ENCODE peak calls at places on chromosomes 11 and 22, in eight cellular contexts. G is kidney epithelial cell, I is ovary, R is foreskin fibroblast, D is choroid plexus epithelial cell, M is Caco-2, Z is psoas muscle, B is HFF-Myc. L is an unnamed sample.

GRCh38 chr22:19723990-19724827 is 870 bp downstream of the GP1BB start:
- DNase-seq in D (peak; percentile 42), M (no peak), Z (no peak), B (no peak), G (no peak), R (no peak), I (no peak), L (peak; percentile 16)

GRCh38 chr11:62708423-62709261 is 1.2 kb downstream of the GNG3 start:
- DNase-seq in D (no peak), R (peak; percentile 35), Z (no peak), B (no peak), M (no peak), G (no peak), I (peak; percentile 61), L (peak; percentile 48)

GRCh38 chr11:43399983-43400630 is 41.4 kb downstream of the TTC17 start:
- DNase-seq in D (peak; percentile 60), M (no peak), G (no peak), R (no peak), I (no peak), Z (no peak), B (no peak), L (peak; percentile 22)

GRCh38 chr22:41831383-41831782 is 1.5 kb upstream of the SREBF2 start:
- DNase-seq in G (no peak), M (no peak), I (no peak), B (no peak), R (peak; percentile 54), Z (peak; percentile 31), D (no peak), L (no peak)

GRCh38 chr22:43349636-43350035 is 6.5 kb upstream of the SCUBE1 start:
- DNase-seq in R (no peak), M (no peak), Z (no peak), G (no peak), I (no peak), B (no peak), D (no peak), L (no peak)

GRCh38 chr22:22429374-22430108 is 79.0 kb downstream of the ZNF280B start:
- DNase-seq in G (no peak), I (no peak), Z (no peak), R (no peak), M (no peak), D (peak; percentile 23), B (no peak), L (no peak)

GRCh38 chr11:60641940-60642339 is 57.5 kb upstream of the MS4A8 start:
- DNase-seq in R (no peak), M (no peak), B (no peak), D (no peak), Z (no peak), G (no peak), I (no peak), L (no peak)

GRCh38 chr11:118917488-118918127 is 8.1 kb downstream of the BCL9L start:
- DNase-seq in D (peak; percentile 93), B (no peak), I (peak; percentile 70), R (peak; percentile 96), G (no peak), Z (peak; percentile 82), M (peak; percentile 94), L (peak; percentile 93)

GRCh38 chr22:30305906-30306628 is 16.8 kb upstream of the CASTOR1 start:
- DNase-seq in I (no peak), D (no peak), G (no peak), Z (no peak), R (no peak), B (no peak), M (no peak), L (peak; percentile 54)

GRCh38 chr22:31867386-31868153 is 76.8 kb upstream of the YWHAH start:
- DNase-seq in B (no peak), Z (no peak), D (no peak), R (peak; percentile 53), M (no peak), I (no peak), G (no peak), L (peak; percentile 17)

GRCh38 chr22:31872209-31872608 is 72.1 kb upstream of the YWHAH start:
- DNase-seq in B (no peak), D (no peak), Z (no peak), M (no peak), I (no peak), G (no peak), R (no peak), L (no peak)

GRCh38 chr22:31871475-31871874 is 72.9 kb upstream of the YWHAH start:
- DNase-seq in R (no peak), Z (no peak), I (no peak), B (no peak), G (no peak), D (no peak), M (no peak), L (no peak)

GRCh38 chr22:31874821-31875220 is 69.5 kb upstream of the YWHAH start:
- DNase-seq in I (no peak), G (no peak), M (no peak), D (no peak), Z (no peak), B (no peak), R (no peak), L (peak; percentile 22)

DNA sequence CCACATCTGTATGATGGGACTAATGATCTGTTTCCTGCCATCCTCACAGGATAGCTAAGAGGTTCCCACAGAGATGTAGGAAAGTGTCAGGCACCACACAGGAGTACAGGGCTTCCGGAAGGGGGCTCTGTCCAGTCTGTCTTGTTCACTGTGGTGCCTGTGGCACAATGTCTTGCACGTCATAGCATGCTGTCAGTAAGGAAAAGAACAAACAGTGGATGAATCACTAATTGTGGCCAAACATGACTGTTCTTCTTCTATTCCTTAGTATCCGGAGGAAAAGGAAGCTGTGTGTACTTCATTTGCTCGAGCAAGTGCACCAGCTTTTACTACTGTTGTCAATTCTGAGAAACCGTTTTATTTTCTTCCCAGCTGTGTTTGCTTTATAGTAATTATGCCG is 73.4 kb upstream of the YWHAH start:
- DNase-seq in Z (no peak), B (no peak), G (no peak), D (peak; percentile 81), I (no peak), M (no peak), R (peak; percentile 77), L (peak; percentile 93)
- TF ChIP-seq CTCF in Z (no peak), B (no peak), G (no peak), D (peak; percentile 52), I (no peak), M (no peak), R (peak; percentile 28), L (peak; percentile 56)

DNA sequence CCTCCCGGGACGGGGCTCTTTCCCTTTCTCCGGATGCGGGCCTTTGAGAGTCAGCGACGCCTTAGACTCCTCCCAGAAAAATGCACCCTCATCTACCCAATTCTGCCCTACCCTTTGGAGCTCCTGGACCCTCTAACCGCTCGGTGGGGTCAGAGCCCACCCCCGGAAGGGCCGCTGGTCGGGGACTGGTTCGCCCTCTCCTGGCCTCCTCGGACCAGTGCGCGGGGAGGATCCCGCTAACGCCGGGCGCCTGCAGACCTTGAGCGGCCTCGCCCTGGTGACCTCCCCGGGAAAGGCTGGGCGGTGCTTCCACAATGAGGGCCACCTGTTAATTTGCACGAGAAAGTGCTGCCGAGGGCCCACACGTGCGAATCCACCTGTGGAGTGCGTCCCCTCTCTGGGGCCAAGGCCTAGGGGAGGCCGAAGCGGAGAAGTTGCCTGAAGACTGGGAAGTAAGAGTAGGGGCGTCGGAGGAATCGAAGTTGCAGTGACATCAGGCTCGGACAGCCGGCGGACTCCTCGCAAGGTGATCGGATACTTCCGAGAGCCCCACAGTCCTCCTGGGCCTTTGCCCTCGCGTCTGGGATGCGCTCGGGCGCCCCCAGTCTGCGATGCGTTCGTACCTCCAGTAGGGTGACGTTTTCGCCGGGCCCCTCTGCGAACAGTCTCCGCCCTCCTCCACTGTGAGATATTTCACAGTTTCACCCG is 61.5 kb downstream of the ENDOD1 start:
- DNase-seq in Z (peak; percentile 87), R (peak; percentile 96), B (peak; percentile 79), I (peak; percentile 94), M (peak; percentile 98), D (peak; percentile 94), G (peak; percentile 41), L (peak; percentile 91)
- H3K4me3 ChIP-seq in Z (peak overlapping the region; percentile 74), R (peak overlapping the region; percentile 66), B (peak overlapping the region; percentile 35), I (peak overlapping the region; percentile 67), M (peak overlapping the region; percentile 51), D (peak overlapping the region; percentile 68), G (peak overlapping the region; percentile 38), L (peak overlapping the region; percentile 57)

DNA sequence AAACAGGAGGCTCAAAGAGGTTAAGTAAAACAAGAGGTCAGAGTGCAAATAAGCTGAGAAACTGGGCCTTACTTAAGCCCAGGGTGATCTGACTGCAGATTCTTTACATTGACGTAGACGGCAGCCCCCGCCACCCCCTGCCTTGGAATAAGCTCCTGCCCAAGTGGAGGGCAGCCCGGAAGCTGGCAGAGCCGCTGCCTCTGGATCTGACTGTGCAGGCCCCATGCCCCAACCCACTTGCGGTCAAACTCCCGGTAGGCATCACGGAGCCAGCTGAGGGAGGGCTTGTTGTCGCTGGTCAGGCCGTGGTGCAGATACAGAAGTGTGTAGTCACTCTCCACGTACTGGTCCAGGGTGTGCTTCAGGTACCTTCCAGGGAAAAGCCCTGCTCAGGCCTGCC is 18.6 kb downstream of the ARHGAP1 start:
- DNase-seq in M (no peak), D (no peak), I (no peak), B (no peak), Z (no peak), R (no peak), G (no peak), L (no peak)
- TF ChIP-seq CTCF in M (no peak), D (no peak), I (no peak), B (no peak), Z (no peak), R (no peak), G (no peak), L (no peak)

GRCh38 chr11:10044618-10045017 is 249.4 kb downstream of the SBF2 start:
- DNase-seq in D (no peak), G (no peak), Z (no peak), M (no peak), I (no peak), R (peak; percentile 14), B (no peak), L (peak; percentile 40)
- H3K4me3 ChIP-seq in D (no peak overlapping the region), G (no peak overlapping the region), Z (no peak overlapping the region), M (no peak overlapping the region), I (no peak overlapping the region), R (no peak overlapping the region), B (no peak overlapping the region), L (no peak overlapping the region)

GRCh38 chr11:8318536-8318935 is 54.9 kb upstream of the LMO1 start:
- DNase-seq in I (no peak), G (no peak), M (no peak), R (no peak), D (no peak), B (no peak), Z (no peak), L (no peak)
- TF ChIP-seq CTCF in I (no peak), G (peak; percentile 14), M (peak; percentile 20), R (no peak), D (peak; percentile 23), B (peak; percentile 44), Z (peak; percentile 41), L (peak; percentile 5)

L was measured in epithelial cell of esophagus.